ENCODE peak calls at places on chromosomes 4 and X, in four cellular contexts. One of them, this sample, is unnamed. For H3K79me2, the result is how much of the 10 kb centered on the place peaks cover.

GRCh38 chr4:37825943-37826281 is 574 bp upstream of the PGM2 start:
- DNase-seq in mesendoderm: no peak
- DNase-seq in H9: peak
- DNase-seq in H1: peak
- DNase-seq in this sample: no peak

GRCh38 chr4:102247041-102247440 is 98.2 kb downstream of the SLC39A8 start:
- DNase-seq in mesendoderm: no peak
- DNase-seq in H9: no peak
- DNase-seq in H1: no peak
- DNase-seq in this sample: no peak

GRCh38 chr4:23805381-23805780 is 84.5 kb downstream of the PPARGC1A start:
- DNase-seq in mesendoderm: no peak
- DNase-seq in H9: no peak
- DNase-seq in H1: no peak
- DNase-seq in this sample: no peak

GRCh38 chr4:37675587-37676290 is 10.4 kb downstream of the RELL1 start:
- DNase-seq in mesendoderm: no peak
- DNase-seq in H9: no peak
- DNase-seq in H1: no peak
- DNase-seq in this sample: peak

GRCh38 chr4:47154816-47155370 is 123.5 kb downstream of the GABRB1 start:
- DNase-seq in mesendoderm: peak
- DNase-seq in H9: no peak
- DNase-seq in H1: no peak
- DNase-seq in this sample: no peak

GRCh38 chr4:152719856-152720556 is 40.2 kb upstream of the TMEM154 start:
- DNase-seq in mesendoderm: no peak
- DNase-seq in H9: no peak
- DNase-seq in H1: no peak
- DNase-seq in this sample: no peak

GRCh38 chrX:44415639-44416386 is 72.3 kb upstream of the EFHC2 start:
- DNase-seq in mesendoderm: no peak
- DNase-seq in H9: no peak
- DNase-seq in H1: no peak
- DNase-seq in this sample: no peak

GRCh38 chr4:2757426-2757825 is 1.3 kb upstream of the TNIP2 start:
- DNase-seq in mesendoderm: no peak
- DNase-seq in H9: no peak
- DNase-seq in H1: no peak
- DNase-seq in this sample: no peak

GRCh38 chrX:106898462-106898861 is 4.7 kb downstream of the RIPPLY1 start:
- DNase-seq in mesendoderm: peak
- DNase-seq in H9: no peak
- DNase-seq in H1: no peak
- DNase-seq in this sample: peak

GRCh38 chr4:121510260-121510942 is 129.6 kb upstream of the QRFPR start:
- DNase-seq in mesendoderm: peak
- DNase-seq in H9: no peak
- DNase-seq in H1: no peak
- DNase-seq in this sample: no peak

GRCh38 chr4:137421796-137422195 is 110.5 kb downstream of the PCDH18 start:
- DNase-seq in mesendoderm: no peak
- DNase-seq in H9: no peak
- DNase-seq in H1: no peak
- DNase-seq in this sample: no peak

GRCh38 chr4:98113005-98113404 is 30.3 kb downstream of the STPG2 start:
- DNase-seq in mesendoderm: peak
- DNase-seq in H9: peak
- DNase-seq in H1: no peak
- DNase-seq in this sample: peak

GRCh38 chrX:10280061-10280460 is 123.3 kb downstream of the CLCN4 start:
- DNase-seq in mesendoderm: no peak
- DNase-seq in H9: no peak
- DNase-seq in H1: no peak
- DNase-seq in this sample: no peak

GRCh38 chr4:72569719-72570235 is 756 bp upstream of the ADAMTS3 start:
- DNase-seq in mesendoderm: no peak
- DNase-seq in H9: no peak
- DNase-seq in H1: no peak
- DNase-seq in this sample: peak

GRCh38 chr4:1250921-1251772 is 2.2 kb upstream of the CTBP1 start:
- DNase-seq in mesendoderm: no peak
- DNase-seq in H9: no peak
- DNase-seq in H1: no peak
- DNase-seq in this sample: no peak

GRCh38 chrX:69493193-69493592 is 10.9 kb upstream of the NALF2 start:
- DNase-seq in mesendoderm: peak
- DNase-seq in H9: peak
- DNase-seq in H1: peak
- DNase-seq in this sample: peak

GRCh38 chr4:88797725-88798124 is 100.1 kb upstream of the NAP1L5 start:
- DNase-seq in mesendoderm: no peak
- DNase-seq in H9: no peak
- DNase-seq in H1: no peak
- DNase-seq in this sample: no peak

GRCh38 chr4:186881521-186882220 is 158.0 kb upstream of the FAT1 start:
- DNase-seq in mesendoderm: no peak
- DNase-seq in H9: no peak
- DNase-seq in H1: no peak
- DNase-seq in this sample: no peak

GRCh38 chr4:140110542-140110941 is 43.4 kb downstream of the MAML3 start:
- DNase-seq in mesendoderm: no peak
- DNase-seq in H9: no peak
- DNase-seq in H1: no peak
- DNase-seq in this sample: no peak

GRCh38 chr4:140112576-140112975 is 41.4 kb downstream of the MAML3 start:
- DNase-seq in mesendoderm: no peak
- DNase-seq in H9: no peak
- DNase-seq in H1: no peak
- DNase-seq in this sample: no peak

GRCh38 chr4:140116442-140117104 is 37.4 kb downstream of the MAML3 start:
- DNase-seq in mesendoderm: peak
- DNase-seq in H9: no peak
- DNase-seq in H1: no peak
- DNase-seq in this sample: no peak

GRCh38 chr4:140115140-140115539 is 38.8 kb downstream of the MAML3 start:
- DNase-seq in mesendoderm: no peak
- DNase-seq in H9: no peak
- DNase-seq in H1: no peak
- DNase-seq in this sample: no peak

DNA sequence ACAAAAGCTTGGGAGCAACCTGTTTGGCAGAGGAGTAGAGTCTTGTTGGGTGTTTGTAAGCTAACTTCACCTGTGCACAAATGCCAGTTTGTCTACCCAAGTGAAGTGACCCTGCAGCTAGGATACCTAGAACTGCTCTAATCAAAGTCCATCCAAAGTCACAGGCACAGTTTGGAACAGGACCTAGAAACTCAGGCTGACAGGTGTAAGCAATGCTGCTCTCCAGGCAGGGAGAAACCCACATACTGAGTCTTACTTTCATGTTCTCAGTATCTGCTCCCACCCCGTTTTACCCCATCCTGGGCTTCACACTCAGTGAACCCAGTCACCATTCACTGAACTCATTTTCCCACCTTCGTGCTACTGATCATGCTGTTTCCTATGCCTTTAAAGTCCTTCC is 40.3 kb downstream of the MAML3 start:
- DNase-seq in mesendoderm: no peak
- DNase-seq in H9: no peak
- DNase-seq in H1: no peak
- DNase-seq in this sample: no peak
- H3K79me2 ChIP-seq in mesendoderm: under half
- H3K79me2 ChIP-seq in H9: under half
- H3K79me2 ChIP-seq in H1: under half
- H3K79me2 ChIP-seq in this sample: under half

DNA sequence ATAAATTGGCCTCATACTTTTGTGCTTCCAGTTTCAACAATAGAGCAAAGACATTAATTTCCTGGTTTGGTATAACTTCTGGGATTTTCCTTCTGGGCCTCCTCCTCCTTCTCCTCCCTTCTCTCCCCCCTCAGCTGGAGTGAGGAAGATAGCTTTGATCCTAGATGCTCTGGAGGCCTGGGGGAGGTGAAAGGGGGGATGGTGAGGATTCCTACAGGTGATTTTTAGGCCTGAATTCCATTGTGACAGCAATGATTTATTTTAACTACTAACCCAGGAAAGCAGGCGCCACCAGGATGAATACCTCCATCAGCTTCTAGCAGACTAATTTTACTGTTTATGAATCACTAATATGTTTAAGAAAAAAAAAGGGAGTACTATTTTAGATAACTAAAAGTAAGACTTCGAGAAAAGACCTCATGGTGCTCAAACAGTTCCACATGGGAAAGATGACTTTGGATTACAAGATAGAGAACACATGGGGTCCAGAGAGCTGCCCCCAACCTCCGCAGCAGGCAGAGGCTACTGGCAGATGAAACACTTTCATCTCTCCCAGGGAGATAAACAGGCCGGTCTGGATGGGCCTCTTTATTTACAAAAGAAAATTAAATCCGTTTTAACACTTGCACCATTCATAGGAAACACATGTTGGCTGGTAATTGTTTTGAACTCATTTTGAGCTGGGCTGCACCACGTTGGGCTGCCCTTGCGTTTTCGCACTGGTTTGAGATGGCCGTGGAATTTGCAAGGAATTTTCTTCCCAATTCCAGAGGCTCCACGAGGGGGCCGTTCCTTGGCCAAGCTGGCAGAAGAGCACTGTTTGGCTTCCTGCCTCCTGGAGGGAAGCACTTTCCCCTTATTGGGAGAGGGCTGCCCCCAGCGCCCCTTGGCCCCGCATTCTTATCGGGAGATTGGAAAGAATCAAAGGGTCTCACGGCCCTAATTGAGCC is 125.1 kb upstream of the STX18 start:
- DNase-seq in mesendoderm: peak
- DNase-seq in H9: peak
- DNase-seq in H1: no peak
- DNase-seq in this sample: no peak
- H3K4me2 ChIP-seq in mesendoderm: peak
- H3K4me2 ChIP-seq in H9: peak
- H3K4me2 ChIP-seq in H1: peak
- H3K4me2 ChIP-seq in this sample: peak

GRCh38 chrX:154019061-154019621 is 561 bp downstream of the IRAK1 start:
- DNase-seq in mesendoderm: no peak
- DNase-seq in H9: no peak
- DNase-seq in H1: no peak
- DNase-seq in this sample: no peak
- H3K18ac ChIP-seq in mesendoderm: peak
- H3K18ac ChIP-seq in H9: peak
- H3K18ac ChIP-seq in H1: peak
- H3K18ac ChIP-seq in this sample: no peak

GRCh38 chrX:14871767-14872166 is 1.1 kb downstream of the FANCB start:
- DNase-seq in mesendoderm: no peak
- DNase-seq in H9: no peak
- DNase-seq in H1: no peak
- DNase-seq in this sample: no peak
- H3K79me2 ChIP-seq in mesendoderm: under half
- H3K79me2 ChIP-seq in H9: under half
- H3K79me2 ChIP-seq in H1: under half
- H3K79me2 ChIP-seq in this sample: under half

GRCh38 chr4:16230308-16230707 is 4.0 kb upstream of the TAPT1 start:
- DNase-seq in mesendoderm: no peak
- DNase-seq in H9: no peak
- DNase-seq in H1: no peak
- DNase-seq in this sample: no peak

GRCh38 chr4:16231570-16232252 is 5.4 kb upstream of the TAPT1 start:
- DNase-seq in mesendoderm: no peak
- DNase-seq in H9: no peak
- DNase-seq in H1: no peak
- DNase-seq in this sample: no peak

GRCh38 chr4:16227462-16227868 is 1.2 kb upstream of the TAPT1 start:
- DNase-seq in mesendoderm: peak
- DNase-seq in H9: no peak
- DNase-seq in H1: no peak
- DNase-seq in this sample: no peak

GRCh38 chr4:16226816-16227461 is 668 bp upstream of the TAPT1 start:
- DNase-seq in mesendoderm: peak
- DNase-seq in H9: peak
- DNase-seq in H1: peak
- DNase-seq in this sample: peak

GRCh38 chr4:16229604-16230003 is 3.3 kb upstream of the TAPT1 start:
- DNase-seq in mesendoderm: no peak
- DNase-seq in H9: no peak
- DNase-seq in H1: no peak
- DNase-seq in this sample: no peak
- H3K4me2 ChIP-seq in mesendoderm: no peak
- H3K4me2 ChIP-seq in H9: no peak
- H3K4me2 ChIP-seq in H1: no peak
- H3K4me2 ChIP-seq in this sample: no peak

DNA sequence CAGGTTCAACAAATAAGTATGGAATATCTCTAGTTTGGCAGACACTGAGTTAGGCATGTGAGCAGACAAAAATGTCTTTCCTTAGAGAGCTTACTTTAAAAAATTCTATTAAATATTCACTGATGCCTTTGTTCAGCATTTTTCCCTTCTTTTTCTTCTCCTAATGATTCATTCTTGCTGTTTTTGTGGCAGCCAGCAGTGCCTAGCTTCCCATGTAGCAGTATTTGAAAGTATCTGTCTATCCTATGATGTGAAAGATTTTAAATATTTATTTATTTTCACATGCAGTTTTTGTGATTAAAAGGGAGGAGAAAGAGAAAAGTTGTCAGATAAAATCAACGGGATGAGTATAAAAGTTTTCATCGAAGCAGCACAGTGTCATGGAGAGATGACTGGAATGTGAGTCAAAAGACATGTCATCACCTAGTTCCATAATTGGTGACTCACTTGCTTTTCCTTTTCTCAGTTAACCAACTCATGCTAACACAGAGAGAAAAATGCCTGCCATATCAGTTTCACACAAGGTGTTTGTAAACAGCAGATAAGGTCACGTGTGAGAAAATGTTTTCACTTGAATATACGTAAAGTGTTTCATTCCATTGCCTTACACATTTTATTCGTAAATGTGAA is 69.8 kb downstream of the BMPR1B start:
- DNase-seq in mesendoderm: peak
- DNase-seq in H9: no peak
- DNase-seq in H1: no peak
- DNase-seq in this sample: peak
- H3K18ac ChIP-seq in mesendoderm: no peak
- H3K18ac ChIP-seq in H9: no peak
- H3K18ac ChIP-seq in H1: no peak
- H3K18ac ChIP-seq in this sample: no peak

This sample was measured in trophoblast cell.